ENCODE peak calls at places on chromosomes 2 and 18, in ten cellular contexts. One of them, this sample, is unnamed.

GRCh38 chr2:242030226-242030575 is 160.7 kb downstream of the RTP5 start:
- DNase-seq in activated CD4-positive, alpha-beta T cell treated with anti-CD3 and anti-CD28 coated beads, Interleukin-2, amount 50 U/mL, for 24 hours: no peak
- DNase-seq in T-cell: no peak
- DNase-seq in CD8-positive, alpha-beta T cell: no peak
- DNase-seq in EL: no peak
- DNase-seq in tibial nerve: no peak
- DNase-seq in stimulated activated CD8-positive, alpha-beta memory T cell treated with anti-CD3 and anti-CD28 coated beads, Interleukin-2, amount 100 ng/mL, for 48 hours: no peak
- DNase-seq in Jurkat, Clone E6-1: no peak
- DNase-seq in HFFc6: no peak
- DNase-seq in substantia nigra: no peak
- DNase-seq in this sample: no peak

GRCh38 chr18:43780782-43781340 is 503.6 kb upstream of the SYT4 start:
- DNase-seq in tibial nerve: no peak
- DNase-seq in CD8-positive, alpha-beta T cell: no peak
- DNase-seq in Jurkat, Clone E6-1: no peak
- DNase-seq in T-cell: no peak
- DNase-seq in HFFc6: peak; percentile 14
- DNase-seq in substantia nigra: no peak
- DNase-seq in stimulated activated CD8-positive, alpha-beta memory T cell treated with anti-CD3 and anti-CD28 coated beads, Interleukin-2, amount 100 ng/mL, for 48 hours: no peak
- DNase-seq in EL: peak; percentile 85
- DNase-seq in activated CD4-positive, alpha-beta T cell treated with anti-CD3 and anti-CD28 coated beads, Interleukin-2, amount 50 U/mL, for 24 hours: no peak
- DNase-seq in this sample: no peak

GRCh38 chr2:20064421-20064820 is 13.0 kb upstream of the LAPTM4A start:
- DNase-seq in activated CD4-positive, alpha-beta T cell treated with anti-CD3 and anti-CD28 coated beads, Interleukin-2, amount 50 U/mL, for 24 hours: no peak
- DNase-seq in stimulated activated CD8-positive, alpha-beta memory T cell treated with anti-CD3 and anti-CD28 coated beads, Interleukin-2, amount 100 ng/mL, for 48 hours: no peak
- DNase-seq in Jurkat, Clone E6-1: no peak
- DNase-seq in EL: no peak
- DNase-seq in substantia nigra: no peak
- DNase-seq in HFFc6: no peak
- DNase-seq in tibial nerve: no peak
- DNase-seq in T-cell: no peak
- DNase-seq in CD8-positive, alpha-beta T cell: no peak
- DNase-seq in this sample: no peak

GRCh38 chr2:213166109-213166508 is 14.7 kb upstream of the IKZF2 start:
- DNase-seq in EL: no peak
- DNase-seq in activated CD4-positive, alpha-beta T cell treated with anti-CD3 and anti-CD28 coated beads, Interleukin-2, amount 50 U/mL, for 24 hours: no peak
- DNase-seq in substantia nigra: no peak
- DNase-seq in T-cell: no peak
- DNase-seq in Jurkat, Clone E6-1: no peak
- DNase-seq in CD8-positive, alpha-beta T cell: no peak
- DNase-seq in stimulated activated CD8-positive, alpha-beta memory T cell treated with anti-CD3 and anti-CD28 coated beads, Interleukin-2, amount 100 ng/mL, for 48 hours: no peak
- DNase-seq in HFFc6: no peak
- DNase-seq in tibial nerve: no peak
- DNase-seq in this sample: no peak

GRCh38 chr2:30233142-30233961 is 2.0 kb downstream of the LBH start:
- DNase-seq in HFFc6: no peak
- DNase-seq in EL: no peak
- DNase-seq in CD8-positive, alpha-beta T cell: no peak
- DNase-seq in T-cell: no peak
- DNase-seq in tibial nerve: no peak
- DNase-seq in substantia nigra: no peak
- DNase-seq in activated CD4-positive, alpha-beta T cell treated with anti-CD3 and anti-CD28 coated beads, Interleukin-2, amount 50 U/mL, for 24 hours: no peak
- DNase-seq in stimulated activated CD8-positive, alpha-beta memory T cell treated with anti-CD3 and anti-CD28 coated beads, Interleukin-2, amount 100 ng/mL, for 48 hours: no peak
- DNase-seq in Jurkat, Clone E6-1: no peak
- DNase-seq in this sample: peak; percentile 54

GRCh38 chr18:23958036-23958435 is 56.5 kb upstream of the TTC39C start:
- DNase-seq in tibial nerve: peak; percentile 45
- DNase-seq in activated CD4-positive, alpha-beta T cell treated with anti-CD3 and anti-CD28 coated beads, Interleukin-2, amount 50 U/mL, for 24 hours: no peak
- DNase-seq in HFFc6: no peak
- DNase-seq in Jurkat, Clone E6-1: no peak
- DNase-seq in stimulated activated CD8-positive, alpha-beta memory T cell treated with anti-CD3 and anti-CD28 coated beads, Interleukin-2, amount 100 ng/mL, for 48 hours: no peak
- DNase-seq in EL: no peak
- DNase-seq in CD8-positive, alpha-beta T cell: no peak
- DNase-seq in substantia nigra: peak; percentile 77
- DNase-seq in T-cell: no peak
- DNase-seq in this sample: no peak

GRCh38 chr2:239409976-239410375 is 9.2 kb upstream of the HDAC4 start:
- DNase-seq in CD8-positive, alpha-beta T cell: no peak
- DNase-seq in T-cell: no peak
- DNase-seq in tibial nerve: no peak
- DNase-seq in Jurkat, Clone E6-1: no peak
- DNase-seq in stimulated activated CD8-positive, alpha-beta memory T cell treated with anti-CD3 and anti-CD28 coated beads, Interleukin-2, amount 100 ng/mL, for 48 hours: no peak
- DNase-seq in activated CD4-positive, alpha-beta T cell treated with anti-CD3 and anti-CD28 coated beads, Interleukin-2, amount 50 U/mL, for 24 hours: no peak
- DNase-seq in substantia nigra: no peak
- DNase-seq in HFFc6: no peak
- DNase-seq in EL: no peak
- DNase-seq in this sample: no peak

GRCh38 chr2:42959148-42959992 is 167.0 kb upstream of the HAAO start:
- DNase-seq in T-cell: no peak
- DNase-seq in CD8-positive, alpha-beta T cell: no peak
- DNase-seq in substantia nigra: no peak
- DNase-seq in HFFc6: no peak
- DNase-seq in Jurkat, Clone E6-1: no peak
- DNase-seq in stimulated activated CD8-positive, alpha-beta memory T cell treated with anti-CD3 and anti-CD28 coated beads, Interleukin-2, amount 100 ng/mL, for 48 hours: no peak
- DNase-seq in tibial nerve: peak; percentile 72
- DNase-seq in EL: no peak
- DNase-seq in activated CD4-positive, alpha-beta T cell treated with anti-CD3 and anti-CD28 coated beads, Interleukin-2, amount 50 U/mL, for 24 hours: no peak
- DNase-seq in this sample: no peak

GRCh38 chr2:192162392-192163042 is 32.2 kb downstream of the TMEFF2 start:
- DNase-seq in substantia nigra: peak; percentile 35
- DNase-seq in HFFc6: peak; percentile 71
- DNase-seq in Jurkat, Clone E6-1: peak; percentile 50
- DNase-seq in CD8-positive, alpha-beta T cell: peak; percentile 23
- DNase-seq in T-cell: peak; percentile 10
- DNase-seq in EL: peak; percentile 69
- DNase-seq in activated CD4-positive, alpha-beta T cell treated with anti-CD3 and anti-CD28 coated beads, Interleukin-2, amount 50 U/mL, for 24 hours: peak; percentile 11
- DNase-seq in stimulated activated CD8-positive, alpha-beta memory T cell treated with anti-CD3 and anti-CD28 coated beads, Interleukin-2, amount 100 ng/mL, for 48 hours: peak; percentile 34
- DNase-seq in tibial nerve: peak; percentile 38
- DNase-seq in this sample: peak; percentile 73

GRCh38 chr2:240298803-240299709 is 136.4 kb upstream of the GPC1 start:
- DNase-seq in T-cell: no peak
- DNase-seq in activated CD4-positive, alpha-beta T cell treated with anti-CD3 and anti-CD28 coated beads, Interleukin-2, amount 50 U/mL, for 24 hours: no peak
- DNase-seq in HFFc6: no peak
- DNase-seq in Jurkat, Clone E6-1: no peak
- DNase-seq in tibial nerve: no peak
- DNase-seq in EL: no peak
- DNase-seq in stimulated activated CD8-positive, alpha-beta memory T cell treated with anti-CD3 and anti-CD28 coated beads, Interleukin-2, amount 100 ng/mL, for 48 hours: no peak
- DNase-seq in CD8-positive, alpha-beta T cell: no peak
- DNase-seq in substantia nigra: no peak
- DNase-seq in this sample: no peak

GRCh38 chr2:161847910-161848309 is 223.7 kb downstream of the SLC4A10 start:
- DNase-seq in substantia nigra: no peak
- DNase-seq in EL: no peak
- DNase-seq in activated CD4-positive, alpha-beta T cell treated with anti-CD3 and anti-CD28 coated beads, Interleukin-2, amount 50 U/mL, for 24 hours: no peak
- DNase-seq in Jurkat, Clone E6-1: no peak
- DNase-seq in CD8-positive, alpha-beta T cell: no peak
- DNase-seq in T-cell: no peak
- DNase-seq in stimulated activated CD8-positive, alpha-beta memory T cell treated with anti-CD3 and anti-CD28 coated beads, Interleukin-2, amount 100 ng/mL, for 48 hours: no peak
- DNase-seq in HFFc6: no peak
- DNase-seq in tibial nerve: no peak
- DNase-seq in this sample: no peak

GRCh38 chr2:181058378-181059269 is 78.2 kb downstream of the UBE2E3 start:
- DNase-seq in T-cell: no peak
- DNase-seq in Jurkat, Clone E6-1: peak; percentile 66
- DNase-seq in stimulated activated CD8-positive, alpha-beta memory T cell treated with anti-CD3 and anti-CD28 coated beads, Interleukin-2, amount 100 ng/mL, for 48 hours: no peak
- DNase-seq in EL: no peak
- DNase-seq in CD8-positive, alpha-beta T cell: peak; percentile 2
- DNase-seq in HFFc6: no peak
- DNase-seq in tibial nerve: no peak
- DNase-seq in substantia nigra: no peak
- DNase-seq in activated CD4-positive, alpha-beta T cell treated with anti-CD3 and anti-CD28 coated beads, Interleukin-2, amount 50 U/mL, for 24 hours: no peak
- DNase-seq in this sample: peak; percentile 45

GRCh38 chr2:9230051-9230802 is 23.6 kb downstream of the ASAP2 start:
- DNase-seq in T-cell: no peak
- DNase-seq in substantia nigra: no peak
- DNase-seq in EL: no peak
- DNase-seq in activated CD4-positive, alpha-beta T cell treated with anti-CD3 and anti-CD28 coated beads, Interleukin-2, amount 50 U/mL, for 24 hours: no peak
- DNase-seq in Jurkat, Clone E6-1: no peak
- DNase-seq in HFFc6: no peak
- DNase-seq in stimulated activated CD8-positive, alpha-beta memory T cell treated with anti-CD3 and anti-CD28 coated beads, Interleukin-2, amount 100 ng/mL, for 48 hours: no peak
- DNase-seq in CD8-positive, alpha-beta T cell: no peak
- DNase-seq in tibial nerve: no peak
- DNase-seq in this sample: no peak

GRCh38 chr2:12006841-12007240 is 260.4 kb downstream of the LPIN1 start:
- DNase-seq in stimulated activated CD8-positive, alpha-beta memory T cell treated with anti-CD3 and anti-CD28 coated beads, Interleukin-2, amount 100 ng/mL, for 48 hours: no peak
- DNase-seq in Jurkat, Clone E6-1: no peak
- DNase-seq in EL: peak; percentile 58
- DNase-seq in activated CD4-positive, alpha-beta T cell treated with anti-CD3 and anti-CD28 coated beads, Interleukin-2, amount 50 U/mL, for 24 hours: no peak
- DNase-seq in HFFc6: no peak
- DNase-seq in CD8-positive, alpha-beta T cell: no peak
- DNase-seq in tibial nerve: no peak
- DNase-seq in substantia nigra: no peak
- DNase-seq in T-cell: no peak
- DNase-seq in this sample: peak; percentile 94

GRCh38 chr18:9934274-9934673 is 20.5 kb downstream of the VAPA start:
- DNase-seq in stimulated activated CD8-positive, alpha-beta memory T cell treated with anti-CD3 and anti-CD28 coated beads, Interleukin-2, amount 100 ng/mL, for 48 hours: no peak
- DNase-seq in HFFc6: no peak
- DNase-seq in T-cell: no peak
- DNase-seq in CD8-positive, alpha-beta T cell: no peak
- DNase-seq in Jurkat, Clone E6-1: no peak
- DNase-seq in activated CD4-positive, alpha-beta T cell treated with anti-CD3 and anti-CD28 coated beads, Interleukin-2, amount 50 U/mL, for 24 hours: no peak
- DNase-seq in EL: no peak
- DNase-seq in substantia nigra: no peak
- DNase-seq in tibial nerve: no peak
- DNase-seq in this sample: no peak

This sample was measured in neural progenitor cell.